ENCODE peak calls at places on chromosomes 2 and 18, in four cellular contexts. T, C, Y and W are unnamed samples.

GRCh38 chr18:51149605-51150429 is 47.7 kb downstream of the MEX3C start:
- DNase-seq in Y (no peak), T (no peak), C (no peak), W (no peak)

GRCh38 chr2:237749002-237749401 is 49.6 kb upstream of the RBM44 start:
- DNase-seq in C (no peak), Y (no peak), T (no peak), W (no peak)

GRCh38 chr2:102143450-102143985 is 972 bp downstream of the IL1R1 start:
- DNase-seq in Y (peak; percentile 47), T (no peak), C (peak; percentile 39), W (no peak)

GRCh38 chr2:101063753-101064502 is 61.8 kb downstream of the RPL31 start:
- DNase-seq in C (no peak), T (no peak), Y (no peak), W (no peak)

GRCh38 chr2:241157841-241158545 is 7.7 kb downstream of the PPP1R7 start:
- DNase-seq in C (no peak), Y (no peak), T (no peak), W (no peak)

GRCh38 chr18:6798896-6799295 is 69.4 kb downstream of the ARHGAP28 start:
- DNase-seq in T (no peak), C (no peak), Y (no peak), W (no peak)

GRCh38 chr18:35267809-35268208 is 22.2 kb downstream of the ZSCAN30 start:
- DNase-seq in C (no peak), Y (no peak), T (no peak), W (no peak)

GRCh38 chr2:168660859-168661258 is 141.6 kb upstream of the NOSTRIN start:
- DNase-seq in T (no peak), Y (no peak), C (no peak), W (no peak)

GRCh38 chr2:187581125-187581896 is 27.1 kb upstream of the TFPI start:
- DNase-seq in C (peak; percentile 31), T (peak; percentile 76), Y (peak; percentile 59), W (peak; percentile 30)

GRCh38 chr18:48002933-48003365 is 72.5 kb upstream of the SMAD2 start:
- DNase-seq in C (no peak), T (peak; percentile 77), Y (no peak), W (peak; percentile 72)

GRCh38 chr2:110101911-110102774 is 13.5 kb downstream of the MALL start:
- DNase-seq in Y (no peak), C (no peak), T (no peak), W (no peak)

GRCh38 chr2:9364791-9365497 is 58.4 kb downstream of the ITGB1BP1 start:
- DNase-seq in C (no peak), Y (peak; percentile 79), T (no peak), W (no peak)

GRCh38 chr2:235515364-235515742 is 21.5 kb downstream of the AGAP1 start:
- DNase-seq in T (no peak), C (no peak), Y (no peak), W (no peak)

GRCh38 chr2:177641321-177641720 is 248.7 kb downstream of the AGPS start:
- DNase-seq in Y (no peak), C (no peak), T (no peak), W (no peak)

GRCh38 chr2:636649-637405 is 40.4 kb downstream of the TMEM18 start:
- DNase-seq in T (peak; percentile 47), Y (peak; percentile 49), C (peak; percentile 56), W (no peak)

GRCh38 chr18:48376406-48376805 is 32.8 kb downstream of the ZBTB7C start:
- DNase-seq in Y (no peak), T (no peak), C (no peak), W (no peak)

GRCh38 chr2:166628478-166629136 is 134.6 kb upstream of the SCN7A start:
- DNase-seq in Y (no peak), T (no peak), C (no peak), W (no peak)

GRCh38 chr2:223735035-223735640 is 102.2 kb downstream of the AP1S3 start:
- DNase-seq in T (no peak), C (no peak), Y (no peak), W (no peak)

GRCh38 chr2:109239720-109240119 is 110.7 kb downstream of the SH3RF3 start:
- DNase-seq in C (peak; percentile 14), T (no peak), Y (no peak), W (no peak)

GRCh38 chr2:101667823-101668222 is 29.7 kb upstream of the MAP4K4 start:
- DNase-seq in Y (no peak), T (no peak), C (no peak), W (no peak)

GRCh38 chr2:17869128-17869527 is 9.3 kb upstream of the KCNS3 start:
- DNase-seq in Y (no peak), C (no peak), T (peak; percentile 19), W (no peak)

GRCh38 chr2:45570671-45571334 is 40.3 kb downstream of the SRBD1 start:
- DNase-seq in T (no peak), C (no peak), Y (peak; percentile 31), W (no peak)

GRCh38 chr2:6832995-6833604 is 32.6 kb downstream of the CMPK2 start:
- DNase-seq in C (no peak), T (no peak), Y (no peak), W (no peak)

GRCh38 chr2:234147335-234147861 is 96.9 kb downstream of the SPP2 start:
- DNase-seq in C (no peak), T (peak; percentile 31), Y (no peak), W (no peak)

GRCh38 chr2:164369416-164369815 is 251.9 kb downstream of the GRB14 start:
- DNase-seq in Y (no peak), C (no peak), T (no peak), W (no peak)

GRCh38 chr2:227822416-227823003 is 8.9 kb downstream of the CCL20 start:
- DNase-seq in Y (peak; percentile 21), T (no peak), C (no peak), W (no peak)

GRCh38 chr2:240731327-240731626 is 39.6 kb downstream of the AQP12A start:
- DNase-seq in Y (no peak), C (no peak), T (no peak), W (no peak)

GRCh38 chr2:37858197-37858711 is 66.8 kb upstream of the RMDN2 start:
- DNase-seq in T (no peak), Y (no peak), C (no peak), W (no peak)

GRCh38 chr18:77058186-77058847 is 74.3 kb downstream of the MBP start:
- DNase-seq in Y (no peak), C (no peak), T (no peak), W (no peak)

GRCh38 chr2:16511041-16511440 is 154.6 kb downstream of the CYRIA start:
- DNase-seq in T (no peak), C (no peak), Y (no peak), W (no peak)

GRCh38 chr2:51662187-51662586 is 630.3 kb upstream of the NRXN1 start:
- DNase-seq in T (no peak), Y (no peak), C (no peak), W (no peak)

GRCh38 chr2:135797497-135798274 is 39.3 kb downstream of the LCT start:
- DNase-seq in T (peak; percentile 54), Y (peak; percentile 68), C (peak; percentile 81), W (peak; percentile 48)

GRCh38 chr2:189298038-189298437 is 118.5 kb upstream of the COL5A2 start:
- DNase-seq in Y (no peak), T (no peak), C (no peak), W (no peak)

GRCh38 chr2:62577994-62578836 is 72.2 kb upstream of the TMEM17 start:
- DNase-seq in T (peak; percentile 99), Y (peak; percentile 96), C (no peak), W (peak; percentile 92)

GRCh38 chr2:67451086-67451832 is 54.1 kb downstream of the ETAA1 start:
- DNase-seq in C (no peak), Y (peak; percentile 17), T (no peak), W (no peak)

GRCh38 chr18:13562494-13563029 is 163.8 kb downstream of the FAM210A start:
- DNase-seq in T (no peak), Y (no peak), C (no peak), W (no peak)

GRCh38 chr2:219769044-219770030 is 141.9 kb downstream of the SLC4A3 start:
- DNase-seq in Y (no peak), C (no peak), T (no peak), W (no peak)

GRCh38 chr2:119431155-119431975 is at the start of gene TMEM37:
- DNase-seq in T (peak; percentile 28), Y (peak; percentile 79), C (peak; percentile 93), W (no peak)
- TF ChIP-seq TCF7L2 in T (peak; percentile 68), Y (no peak), C (no peak), W (no peak)

GRCh38 chr2:176097820-176098365 is 1.7 kb upstream of the HOXD12 start:
- DNase-seq in C (no peak), Y (no peak), T (no peak), W (no peak)
- TF ChIP-seq CTCF in C (peak; percentile 7), Y (no peak), T (no peak), W (no peak)

GRCh38 chr18:3129053-3129864 is 90.5 kb downstream of the MYOM1 start:
- DNase-seq in T (peak; percentile 72), Y (peak; percentile 82), C (peak; percentile 83), W (peak; percentile 56)

GRCh38 chr18:3135536-3135935 is 84.2 kb downstream of the MYOM1 start:
- DNase-seq in Y (no peak), C (no peak), T (no peak), W (no peak)

GRCh38 chr18:3126457-3127097 is 93.2 kb downstream of the MYOM1 start:
- DNase-seq in T (no peak), C (no peak), Y (no peak), W (no peak)

GRCh38 chr18:3132700-3133099 is 87.1 kb downstream of the MYOM1 start:
- DNase-seq in Y (no peak), T (no peak), C (no peak), W (no peak)

DNA sequence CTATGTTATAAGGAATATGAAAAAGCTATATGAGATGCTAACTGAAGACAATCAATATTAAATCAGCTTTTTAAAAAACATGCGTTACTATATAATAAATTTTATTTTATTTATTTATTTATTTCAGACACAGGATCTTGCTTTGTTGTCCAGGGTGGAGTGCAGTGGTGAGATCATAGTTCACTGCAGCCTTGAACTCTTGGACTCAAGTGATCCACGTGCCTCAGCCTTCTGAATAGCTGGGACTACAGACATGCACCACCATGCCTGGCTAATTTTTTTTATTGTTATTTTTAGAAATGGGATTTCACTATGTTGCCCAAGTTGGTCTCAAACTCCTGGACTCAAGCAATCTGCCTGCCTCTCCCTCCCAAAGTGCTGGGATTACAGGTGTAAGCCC is 89.4 kb downstream of the MYOM1 start:
- DNase-seq in C (no peak), T (no peak), Y (peak; percentile 31), W (no peak)
- H3K36me3 ChIP-seq in C (no peaks in the 10 kb centered on the region), T (no peaks in the 10 kb centered on the region), Y (no peaks in the 10 kb centered on the region), W (no peaks in the 10 kb centered on the region)

GRCh38 chr18:3347286-3347803 is 85.4 kb downstream of the MYL12B start:
- DNase-seq in T (no peak), C (no peak), Y (no peak), W (no peak)

GRCh38 chr18:3346487-3346886 is 84.6 kb downstream of the MYL12B start:
- DNase-seq in T (no peak), C (no peak), Y (no peak), W (no peak)

GRCh38 chr18:3342628-3343027 is 80.7 kb downstream of the MYL12B start:
- DNase-seq in T (no peak), Y (no peak), C (no peak), W (no peak)

GRCh38 chr18:3345452-3345851 is 83.5 kb downstream of the MYL12B start:
- DNase-seq in C (no peak), Y (no peak), T (no peak), W (no peak)

DNA sequence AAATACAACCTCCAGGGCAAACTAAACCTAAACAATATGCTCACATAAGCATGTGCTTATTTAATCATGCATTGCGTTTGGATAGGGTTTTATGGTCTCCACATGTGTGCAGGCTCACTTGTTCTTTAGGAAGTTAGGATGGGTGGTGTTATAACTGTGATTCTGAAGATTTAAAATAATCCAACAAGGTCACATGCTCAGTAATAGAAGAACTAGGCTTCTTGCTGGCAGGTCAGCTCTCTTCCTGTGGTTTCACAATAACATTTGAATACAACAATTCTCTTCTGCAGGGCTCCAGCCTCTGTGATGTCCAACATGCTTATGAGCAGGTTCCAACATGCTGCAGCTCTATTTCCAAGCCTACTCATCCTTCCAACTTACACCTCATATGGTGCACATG is 84.0 kb downstream of the MYL12B start:
- DNase-seq in C (no peak), T (no peak), Y (no peak), W (no peak)
- TF ChIP-seq TCF7L2 in C (no peak), T (no peak), Y (no peak), W (no peak)